ENCODE peak calls at places on chromosomes 2 and 18, in six cellular contexts. F is upper lobe of left lung, E is K562, W is tibial nerve, V is A549, B is ovary. T is an unnamed sample.

GRCh38 chr2:71082402-71083252 is 14.2 kb downstream of the NAGK start:
- DNase-seq in B (no peak), W (no peak), F (no peak), V (no peak), E (no peak), T (no peak)

GRCh38 chr2:129438501-129439057 is 540.9 kb upstream of the RAB6C start:
- DNase-seq in B (no peak), V (no peak), E (no peak), F (no peak), W (no peak), T (no peak)

GRCh38 chr2:96259497-96259921 is 6.3 kb downstream of the TMEM127 start:
- DNase-seq in W (no peak), B (no peak), V (no peak), F (peak), E (no peak), T (no peak)

GRCh38 chr2:178553047-178553446 is 72.8 kb downstream of the PLEKHA3 start:
- DNase-seq in F (no peak), V (peak), B (no peak), E (no peak), W (no peak), T (no peak)

GRCh38 chr2:41869542-41870256 is 178.1 kb upstream of the PKDCC start:
- DNase-seq in W (peak), B (peak), V (peak), E (peak), F (peak), T (peak)

GRCh38 chr2:20452551-20452950 is 5.7 kb downstream of the RHOB start:
- DNase-seq in V (no peak), F (peak), W (peak), E (no peak), B (no peak), T (peak)

GRCh38 chr2:239166201-239166834 is 234.5 kb downstream of the HDAC4 start:
- DNase-seq in B (peak), W (no peak), E (no peak), V (no peak), F (peak), T (peak)

GRCh38 chr2:98465456-98466201 is 21.0 kb downstream of the INPP4A start:
- DNase-seq in V (no peak), B (peak), E (peak), W (peak), F (peak), T (no peak)

GRCh38 chr2:96163768-96164429 is 18.7 kb upstream of the DUSP2 start:
- DNase-seq in E (no peak), V (no peak), B (no peak), F (peak), W (no peak), T (no peak)

GRCh38 chr2:11539317-11540147 is 5.7 kb downstream of the GREB1 start:
- DNase-seq in B (peak), E (no peak), W (peak), F (no peak), V (no peak), T (no peak)

GRCh38 chr18:74623047-74623816 is 25.6 kb downstream of the ZNF407 start:
- DNase-seq in E (no peak), V (no peak), F (no peak), B (no peak), W (no peak), T (no peak)

GRCh38 chr2:239651859-239652258 is 251.0 kb upstream of the HDAC4 start:
- DNase-seq in W (no peak), E (no peak), F (no peak), B (no peak), V (no peak), T (no peak)

GRCh38 chr2:47918043-47918442 is 11.7 kb upstream of the FBXO11 start:
- DNase-seq in B (no peak), V (no peak), F (no peak), W (no peak), E (no peak), T (no peak)

GRCh38 chr2:81734981-81735380 is 1430.4 kb upstream of the LRRTM1 start:
- DNase-seq in W (no peak), F (no peak), V (no peak), B (no peak), E (no peak), T (no peak)

GRCh38 chr2:111523009-111523408 is 361.0 kb downstream of the ANAPC1 start:
- DNase-seq in E (peak), V (no peak), B (peak), W (no peak), F (no peak), T (no peak)

GRCh38 chr18:23377669-23378469 is 75.2 kb upstream of the RIOK3 start:
- DNase-seq in B (no peak), F (no peak), E (no peak), W (no peak), V (peak), T (no peak)

GRCh38 chr2:143524001-143524608 is 394.9 kb downstream of the ARHGAP15 start:
- DNase-seq in B (no peak), V (no peak), W (no peak), E (no peak), F (no peak), T (no peak)

GRCh38 chr18:22109535-22109934 is 59.9 kb upstream of the GATA6 start:
- DNase-seq in E (no peak), W (no peak), B (no peak), F (no peak), V (no peak), T (no peak)

GRCh38 chr2:82199493-82199852 is 1894.9 kb upstream of the LRRTM1 start:
- DNase-seq in V (no peak), B (no peak), E (no peak), F (no peak), W (no peak), T (no peak)

DNA sequence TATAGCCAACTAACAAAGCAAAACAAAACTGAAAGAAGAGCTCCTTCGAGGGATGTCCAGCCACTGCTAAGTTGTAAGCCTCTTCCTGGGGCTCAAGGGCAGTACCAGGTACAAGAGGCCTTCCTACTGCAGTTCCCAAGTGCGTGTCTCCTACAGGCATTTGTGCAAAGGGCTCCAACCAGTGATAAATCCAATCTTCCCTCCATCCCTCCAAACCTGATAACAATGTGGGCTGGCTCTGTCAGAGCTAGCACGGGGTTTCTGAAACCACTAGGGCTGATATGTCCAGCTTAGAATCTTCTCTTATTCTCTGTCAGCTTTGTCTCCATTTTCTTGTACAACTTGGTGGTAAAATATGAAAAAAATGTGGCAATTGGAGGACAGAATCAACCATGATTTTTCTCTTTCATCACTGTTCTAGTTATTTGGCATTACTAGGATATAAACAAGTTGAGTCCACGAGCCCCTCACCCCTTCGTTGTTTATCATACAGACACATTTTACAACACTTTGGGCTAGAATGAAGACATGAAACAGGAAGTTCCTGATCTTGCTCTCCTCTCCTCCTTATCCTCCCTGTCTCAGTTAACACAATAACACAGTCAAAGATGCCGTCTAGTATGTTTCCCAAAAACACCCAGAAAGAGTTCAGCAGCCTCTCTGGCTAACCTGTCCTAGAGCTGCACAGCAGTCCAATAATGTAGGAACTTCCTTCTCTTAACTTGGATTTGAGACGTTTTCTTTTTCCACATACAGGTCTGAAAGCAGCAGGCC is 35.4 kb upstream of the WIPF1 start:
- DNase-seq in B (no peak), E (no peak), V (no peak), F (no peak), W (no peak), T (no peak)
- H3K4me3 ChIP-seq in B (peak), E (no peak), V (no peak), F (peak), W (peak), T (peak)

DNA sequence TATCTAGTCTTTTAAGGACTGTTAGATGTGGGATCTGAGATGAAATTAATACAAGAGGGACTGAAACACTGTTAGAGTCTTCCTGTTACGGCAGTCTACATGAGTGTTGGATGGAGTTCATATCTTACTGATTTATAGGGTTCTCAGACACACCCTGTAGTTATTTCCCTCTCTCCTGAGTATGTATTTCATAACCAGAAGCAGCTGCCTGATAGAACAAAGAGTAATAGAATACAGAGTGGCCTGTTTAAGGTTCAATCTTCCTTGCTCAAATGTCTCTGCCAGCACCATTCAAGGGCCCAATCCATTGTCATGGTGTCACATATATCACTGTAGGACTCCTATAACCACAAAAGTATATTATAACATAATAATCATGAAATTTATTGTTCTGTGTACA is 1229.1 kb upstream of the ACVR2A start:
- DNase-seq in F (no peak), E (no peak), V (no peak), W (no peak), B (no peak), T (no peak)
- TF ChIP-seq CTCF in F (no peak), E (no peak), V (no peak), W (no peak), B (no peak), T (no peak)

DNA sequence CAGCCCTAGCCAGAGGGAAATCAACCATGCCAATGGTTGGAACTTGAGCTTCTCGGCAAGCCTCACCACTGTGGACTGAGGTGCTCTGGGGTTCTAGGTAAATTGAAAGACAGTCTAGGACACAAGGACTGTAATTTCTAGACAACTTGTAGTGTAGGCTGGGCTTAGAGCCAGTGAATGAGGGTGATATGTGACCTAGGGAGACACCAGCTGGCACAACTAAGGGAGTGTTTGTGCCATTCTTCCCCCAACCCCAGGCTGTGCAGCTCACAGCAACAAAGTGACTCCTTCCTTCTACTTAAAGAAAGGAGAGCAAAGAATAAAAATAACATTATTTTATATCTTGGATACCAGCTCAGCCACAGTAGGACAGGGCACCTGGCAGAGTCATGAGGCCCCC is 1690.7 kb upstream of the TMEFF2 start:
- DNase-seq in F (no peak), E (no peak), V (no peak), B (no peak), W (no peak), T (no peak)
- TF ChIP-seq EP300 in F (no peak), E (no peak), V (no peak), B (no peak), W (no peak), T (no peak)

GRCh38 chr18:35045808-35046207 is 4.6 kb downstream of the MAPRE2 start:
- DNase-seq in V (no peak), F (no peak), E (no peak), B (no peak), W (no peak), T (no peak)

GRCh38 chr18:35047697-35048292 is 6.6 kb downstream of the MAPRE2 start:
- DNase-seq in B (no peak), W (no peak), V (no peak), E (no peak), F (no peak), T (no peak)

GRCh38 chr18:35042389-35043066 is 1.3 kb downstream of the MAPRE2 start:
- DNase-seq in F (no peak), W (no peak), V (no peak), B (no peak), E (peak), T (no peak)

GRCh38 chr18:35043207-35043606 is 2.0 kb downstream of the MAPRE2 start:
- DNase-seq in E (no peak), W (no peak), B (no peak), V (no peak), F (no peak), T (no peak)

GRCh38 chr18:35045121-35045520 is 3.9 kb downstream of the MAPRE2 start:
- DNase-seq in F (no peak), V (no peak), B (no peak), W (no peak), E (no peak), T (no peak)
- H3K4me3 ChIP-seq in F (no peak), V (no peak), B (no peak), W (peak), E (no peak), T (no peak)

DNA sequence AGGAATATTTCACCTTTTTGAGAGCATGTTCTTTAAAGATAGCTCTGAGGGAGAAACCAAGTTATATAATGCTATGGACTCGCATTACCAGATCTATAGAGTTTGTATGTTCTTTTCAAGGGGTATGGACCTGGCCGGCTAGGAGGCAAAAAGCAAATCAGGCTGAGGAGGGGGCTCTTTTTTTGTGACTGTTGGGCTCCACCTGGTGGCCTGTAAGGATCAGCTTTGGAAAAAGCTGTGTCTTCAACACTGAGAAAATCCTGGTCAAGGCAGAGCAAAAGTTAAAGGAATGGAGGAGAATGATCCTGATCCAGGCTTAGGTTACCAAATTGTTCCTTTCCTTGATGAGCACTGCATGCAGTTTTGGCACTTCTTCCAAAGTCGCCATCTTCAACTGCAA is 180.5 kb downstream of the DIS3L2 start:
- DNase-seq in W (no peak), E (peak), B (peak), F (no peak), V (peak), T (no peak)
- TF ChIP-seq CTCF in W (peak), E (peak), B (peak), F (peak), V (peak), T (peak)

T was measured in suprapubic skin.